ENCODE peak calls at places on chromosomes 12 and 14, in four cellular contexts. N is HL-60, T is GM23338, W is stomach. C is an unnamed sample.

GRCh38 chr14:100898465-100898864 is 5.1 kb downstream of the RTL1 start:
- DNase-seq in N (no peak), T (no peak), W (no peak), C (no peak)

GRCh38 chr14:72822946-72823611 is 70.8 kb downstream of the DPF3 start:
- DNase-seq in N (no peak), T (no peak), W (no peak), C (peak; percentile 16)

GRCh38 chr12:56521590-56522371 is at the start of gene RBMS2:
- DNase-seq in N (peak; percentile 20), T (peak; percentile 97), W (peak; percentile 71), C (peak; percentile 86)

GRCh38 chr12:57101892-57102695 is 9.1 kb downstream of the STAT6 start:
- DNase-seq in N (peak; percentile 75), T (no peak), W (peak; percentile 58), C (peak; percentile 55)

GRCh38 chr12:82730832-82731497 is 44.3 kb downstream of the TMTC2 start:
- DNase-seq in N (no peak), T (no peak), W (no peak), C (no peak)

GRCh38 chr12:107167756-107168155 is 74.4 kb upstream of the CRY1 start:
- DNase-seq in N (no peak), T (no peak), W (no peak), C (no peak)

GRCh38 chr12:29350080-29350479 is 30.9 kb downstream of the ERGIC2 start:
- DNase-seq in N (no peak), T (no peak), W (no peak), C (no peak)

GRCh38 chr14:103123128-103123633 is at the start of gene TNFAIP2:
- DNase-seq in N (peak; percentile 66), T (peak; percentile 85), W (no peak), C (no peak)

GRCh38 chr14:49622022-49622607 is 1.5 kb downstream of the MGAT2 start:
- DNase-seq in N (no peak), T (no peak), W (no peak), C (no peak)

GRCh38 chr14:90567191-90567590 is 170.4 kb downstream of the CALM1 start:
- DNase-seq in N (no peak), T (no peak), W (no peak), C (no peak)

GRCh38 chr12:95396849-95397498 is 77.0 kb upstream of the METAP2 start:
- DNase-seq in N (no peak), T (no peak), W (no peak), C (no peak)

GRCh38 chr12:19131020-19131431 is 1.5 kb downstream of the PLEKHA5 start:
- DNase-seq in N (no peak), T (peak; percentile 62), W (peak; percentile 33), C (no peak)

GRCh38 chr12:481422-481821 is 21.7 kb downstream of the B4GALNT3 start:
- DNase-seq in N (no peak), T (no peak), W (peak; percentile 51), C (no peak)

GRCh38 chr12:11840350-11840749 is 190.9 kb downstream of the ETV6 start:
- DNase-seq in N (peak; percentile 57), T (no peak), W (no peak), C (no peak)

GRCh38 chr14:78291958-78292357 is 121.8 kb downstream of the NRXN3 start:
- DNase-seq in N (no peak), T (peak; percentile 17), W (no peak), C (no peak)

GRCh38 chr14:46368275-46368674 is 283.3 kb downstream of the RPL10L start:
- DNase-seq in N (no peak), T (no peak), W (no peak), C (no peak)

GRCh38 chr14:100629098-100629497 is 41.9 kb upstream of the BEGAIN start:
- DNase-seq in N (no peak), T (no peak), W (no peak), C (no peak)

GRCh38 chr12:9509464-9510166 is 98.1 kb downstream of the KLRB1 start:
- DNase-seq in N (no peak), T (no peak), W (no peak), C (no peak)

DNA sequence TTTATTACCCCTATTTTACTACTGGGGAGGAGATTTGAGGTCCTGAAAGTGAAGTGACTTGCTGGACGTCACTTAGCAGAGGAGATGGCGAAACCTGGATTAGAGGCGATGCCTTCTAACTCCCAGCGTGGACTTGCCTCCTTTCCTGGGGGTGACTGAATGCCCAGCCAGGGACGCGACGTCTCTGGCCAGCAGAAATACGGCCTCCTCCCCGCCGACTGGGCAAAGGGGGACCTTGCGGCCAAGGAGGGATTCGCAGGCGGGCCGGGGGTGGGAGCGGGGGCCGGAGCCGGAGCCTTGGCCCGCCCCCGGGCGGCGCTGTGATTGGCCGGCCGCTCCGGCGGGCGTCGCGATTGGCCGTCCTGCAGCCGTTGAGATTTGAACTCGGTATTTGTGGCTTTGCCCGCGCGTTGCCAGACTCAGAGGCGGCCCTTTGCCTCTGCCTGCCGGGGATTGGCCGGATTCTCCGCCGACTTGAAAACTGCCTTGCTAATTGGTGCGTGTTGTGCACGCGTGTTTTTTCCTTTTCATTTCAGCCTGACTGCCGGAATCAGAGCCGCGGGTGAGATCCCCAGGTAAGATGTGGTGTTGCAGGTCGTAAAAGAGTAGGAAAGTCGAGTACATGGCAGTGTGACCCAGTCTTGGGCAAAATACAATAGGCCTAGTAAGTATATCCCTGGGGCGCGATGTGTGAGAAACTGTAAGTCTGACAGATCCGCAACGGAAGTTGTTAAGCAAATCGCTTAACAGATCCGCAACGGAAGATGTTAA is at the start of gene NCAPD2:
- DNase-seq in N (peak; percentile 99), T (peak; percentile 97), W (peak; percentile 95), C (peak; percentile 95)
- TF ChIP-seq POLR2AphosphoS5 in N (peak; percentile 67), T (peak; percentile 81), W (no peak), C (no peak)

DNA sequence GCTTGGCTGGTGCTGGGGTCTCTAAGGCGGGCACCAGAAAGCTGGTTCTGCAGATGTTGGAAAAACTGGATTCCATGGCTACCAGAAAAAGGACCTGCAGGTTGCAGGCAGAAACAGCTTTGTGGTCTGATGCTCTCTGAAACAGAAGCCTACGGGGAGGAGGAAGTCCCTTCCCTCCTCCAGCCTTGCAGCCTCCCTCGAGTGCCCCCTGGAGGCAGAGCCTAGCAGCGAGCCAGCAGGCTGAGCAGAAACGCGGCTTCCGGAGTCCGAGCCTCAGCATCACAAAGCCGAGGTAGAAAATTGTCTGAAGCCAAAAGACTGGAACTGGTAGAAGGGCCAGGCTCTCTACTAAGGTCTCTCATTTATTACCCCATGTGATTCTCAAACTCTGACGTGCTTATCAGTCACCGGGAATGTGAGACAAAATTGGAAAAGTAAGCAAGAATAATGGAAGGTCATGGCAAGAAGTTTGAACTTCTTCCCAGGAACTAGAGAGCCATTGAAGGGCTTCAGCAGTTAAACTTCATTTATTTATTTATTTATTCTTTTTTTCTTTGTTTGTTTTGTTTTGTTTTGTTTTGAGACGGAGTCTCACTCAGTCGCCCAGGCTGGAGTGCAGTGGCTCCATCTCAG is 82.2 kb upstream of the CPSF6 start:
- DNase-seq in N (peak; percentile 93), T (peak; percentile 95), W (peak; percentile 90), C (peak; percentile 86)
- TF ChIP-seq POLR2AphosphoS5 in N (no peak), T (no peak), W (no peak), C (no peak)

GRCh38 chr12:124916370-124917134 is 2.1 kb upstream of the UBC start:
- DNase-seq in N (peak; percentile 63), T (peak; percentile 46), W (peak; percentile 83), C (peak; percentile 87)

GRCh38 chr12:124913474-124914391 is 717 bp downstream of the UBC start:
- DNase-seq in N (peak; percentile 92), T (peak; percentile 93), W (peak; percentile 91), C (peak; percentile 95)

GRCh38 chr12:124914392-124915248 is at the start of gene UBC:
- DNase-seq in N (peak; percentile 88), T (peak; percentile 95), W (peak; percentile 93), C (peak; percentile 96)

GRCh38 chr12:124917135-124917840 is 2.8 kb upstream of the UBC start:
- DNase-seq in N (peak; percentile 100), T (peak; percentile 99), W (peak; percentile 96), C (peak; percentile 98)

DNA sequence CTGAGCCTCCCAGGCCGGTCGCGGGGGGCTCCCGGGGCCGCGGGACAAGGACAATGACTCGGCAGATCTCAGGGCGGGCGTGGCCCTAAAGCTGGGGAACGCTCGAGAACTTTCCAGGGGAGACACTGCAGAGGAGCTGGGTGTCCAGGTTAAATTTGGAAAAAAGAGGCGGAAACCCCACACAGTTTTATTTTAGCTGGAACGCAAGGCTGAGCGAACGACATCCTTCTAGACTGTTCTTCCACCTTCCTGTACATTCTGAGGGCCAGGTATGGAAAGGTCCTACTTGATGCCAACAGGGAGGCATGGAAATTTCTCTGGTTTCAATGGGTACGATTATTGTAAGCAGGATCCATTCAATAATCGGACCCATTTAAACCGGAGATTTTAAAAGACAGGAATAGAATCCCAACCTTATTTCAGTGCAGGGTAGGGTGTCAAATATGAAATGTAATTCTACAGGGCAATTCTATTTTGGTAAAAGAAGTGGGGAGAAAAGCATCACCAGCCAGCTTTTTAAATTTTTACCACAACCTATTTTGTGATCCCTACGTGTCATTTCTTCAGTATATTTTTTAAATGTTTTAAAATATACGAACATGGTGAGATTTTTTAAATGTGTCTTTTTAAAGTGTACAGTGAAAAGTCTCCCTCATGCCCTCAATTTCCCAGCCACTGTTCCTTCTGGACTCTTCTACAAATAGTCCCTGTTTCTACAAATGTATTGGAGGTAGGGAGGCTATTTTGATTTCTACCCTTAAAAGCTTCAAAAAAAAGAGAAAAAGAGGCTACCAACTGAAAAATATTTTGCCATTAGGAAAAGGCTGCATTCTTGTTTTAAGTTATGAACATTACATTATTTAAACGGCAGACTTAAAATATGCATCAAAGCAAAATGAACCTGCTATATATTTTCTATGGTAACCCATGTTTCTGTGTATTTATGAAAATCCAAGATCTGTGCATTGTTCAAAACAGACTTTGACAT is 1.1 kb upstream of the UBC start:
- DNase-seq in N (no peak), T (peak; percentile 74), W (peak; percentile 60), C (peak; percentile 87)
- TF ChIP-seq POLR2AphosphoS5 in N (no peak), T (no peak), W (no peak), C (no peak)

DNA sequence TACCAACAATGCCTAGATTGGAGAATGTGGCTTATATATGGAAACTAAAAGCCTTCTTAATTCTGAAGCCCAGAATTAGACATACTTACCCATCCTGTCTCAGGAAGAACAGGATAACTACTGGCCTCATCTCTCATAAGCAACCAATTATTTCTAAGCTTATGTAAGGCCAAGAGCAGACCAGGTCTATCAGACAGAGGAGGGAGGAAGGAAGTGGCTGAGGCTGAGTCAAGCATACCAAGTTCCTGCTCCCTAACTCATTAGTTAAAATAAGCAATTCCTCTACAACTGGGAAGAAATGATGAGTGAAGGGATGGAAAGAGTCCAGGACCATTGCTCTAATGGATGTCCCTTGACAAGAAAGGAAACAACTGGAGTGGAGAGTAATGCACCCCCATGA is 27.0 kb upstream of the INSM2 start:
- DNase-seq in N (no peak), T (no peak), W (no peak), C (no peak)
- TF ChIP-seq POLR2AphosphoS5 in N (no peak), T (no peak), W (no peak), C (no peak)

DNA sequence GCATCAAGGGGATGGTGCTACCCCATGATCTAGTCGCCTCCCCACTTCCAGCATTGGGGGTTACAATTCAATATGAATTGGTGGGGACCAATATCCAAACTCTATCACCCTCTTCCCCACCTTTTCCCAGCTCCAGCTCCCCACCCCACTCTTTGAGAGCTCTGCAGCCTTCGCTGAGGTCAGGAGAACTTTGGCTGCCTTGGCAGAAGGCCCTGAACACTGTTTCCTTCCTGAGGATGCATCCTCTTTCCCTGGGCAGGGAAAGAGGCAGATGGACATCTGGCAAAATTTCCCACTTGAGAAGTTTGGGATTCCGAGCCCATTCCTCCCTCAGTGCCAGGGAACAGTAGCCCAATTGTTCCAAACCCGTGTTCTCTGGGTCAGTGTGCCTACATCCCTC is 169.1 kb downstream of the TSPAN9 start:
- DNase-seq in N (no peak), T (no peak), W (no peak), C (no peak)
- TF ChIP-seq POLR2AphosphoS5 in N (no peak), T (no peak), W (no peak), C (no peak)

GRCh38 chr12:39351153-39351552 is 91.8 kb downstream of the KIF21A start:
- DNase-seq in N (no peak), T (no peak), W (no peak), C (no peak)
- TF ChIP-seq POLR2AphosphoS5 in N (no peak), T (no peak), W (no peak), C (no peak)